ENCODE peak calls at places on chromosomes 3 and 15, in six cellular contexts. One of them, this sample, is unnamed.

GRCh38 chr15:32676095-32676643 is 34.7 kb downstream of the SCG5 start:
- DNase-seq in activated B cell treated with CpG ODN at 0.5 μM for 24 hours: no peak
- DNase-seq in fibroblast of pulmonary artery: no peak
- DNase-seq in right cardiac atrium: no peak
- DNase-seq in activated naive CD8-positive, alpha-beta T cell treated with anti-CD3 and anti-CD28 coated beads, Interleukin-2, amount 50 U/mL, for 24 hours: no peak
- DNase-seq in fibroblast of villous mesenchyme: no peak
- DNase-seq in this sample: no peak

GRCh38 chr3:190286014-190286413 is 36.2 kb downstream of the CLDN1 start:
- DNase-seq in activated B cell treated with CpG ODN at 0.5 μM for 24 hours: no peak
- DNase-seq in fibroblast of pulmonary artery: no peak
- DNase-seq in right cardiac atrium: no peak
- DNase-seq in activated naive CD8-positive, alpha-beta T cell treated with anti-CD3 and anti-CD28 coated beads, Interleukin-2, amount 50 U/mL, for 24 hours: no peak
- DNase-seq in fibroblast of villous mesenchyme: no peak
- DNase-seq in this sample: no peak

GRCh38 chr3:177574232-177574856 is 377.1 kb upstream of the TBL1XR1 start:
- DNase-seq in activated B cell treated with CpG ODN at 0.5 μM for 24 hours: no peak
- DNase-seq in fibroblast of pulmonary artery: peak
- DNase-seq in right cardiac atrium: peak
- DNase-seq in activated naive CD8-positive, alpha-beta T cell treated with anti-CD3 and anti-CD28 coated beads, Interleukin-2, amount 50 U/mL, for 24 hours: no peak
- DNase-seq in fibroblast of villous mesenchyme: peak
- DNase-seq in this sample: peak

GRCh38 chr3:32569540-32570425 is 875 bp downstream of the DYNC1LI1 start:
- DNase-seq in activated B cell treated with CpG ODN at 0.5 μM for 24 hours: peak
- DNase-seq in fibroblast of pulmonary artery: peak
- DNase-seq in right cardiac atrium: peak
- DNase-seq in activated naive CD8-positive, alpha-beta T cell treated with anti-CD3 and anti-CD28 coated beads, Interleukin-2, amount 50 U/mL, for 24 hours: peak
- DNase-seq in fibroblast of villous mesenchyme: peak
- DNase-seq in this sample: peak

GRCh38 chr3:168693870-168694269 is 598.1 kb upstream of the GOLIM4 start:
- DNase-seq in activated B cell treated with CpG ODN at 0.5 μM for 24 hours: no peak
- DNase-seq in fibroblast of pulmonary artery: no peak
- DNase-seq in right cardiac atrium: no peak
- DNase-seq in activated naive CD8-positive, alpha-beta T cell treated with anti-CD3 and anti-CD28 coated beads, Interleukin-2, amount 50 U/mL, for 24 hours: no peak
- DNase-seq in fibroblast of villous mesenchyme: no peak
- DNase-seq in this sample: no peak

GRCh38 chr3:191120447-191121304 is 78.4 kb upstream of the OSTN start:
- DNase-seq in activated B cell treated with CpG ODN at 0.5 μM for 24 hours: no peak
- DNase-seq in fibroblast of pulmonary artery: no peak
- DNase-seq in right cardiac atrium: no peak
- DNase-seq in activated naive CD8-positive, alpha-beta T cell treated with anti-CD3 and anti-CD28 coated beads, Interleukin-2, amount 50 U/mL, for 24 hours: no peak
- DNase-seq in fibroblast of villous mesenchyme: no peak
- DNase-seq in this sample: peak

GRCh38 chr15:58524247-58524646 is 92.5 kb downstream of the LIPC start:
- DNase-seq in activated B cell treated with CpG ODN at 0.5 μM for 24 hours: no peak
- DNase-seq in fibroblast of pulmonary artery: peak
- DNase-seq in right cardiac atrium: no peak
- DNase-seq in activated naive CD8-positive, alpha-beta T cell treated with anti-CD3 and anti-CD28 coated beads, Interleukin-2, amount 50 U/mL, for 24 hours: no peak
- DNase-seq in fibroblast of villous mesenchyme: no peak
- DNase-seq in this sample: no peak

GRCh38 chr3:111913163-111913763 is 54.2 kb downstream of the PHLDB2 start:
- DNase-seq in activated B cell treated with CpG ODN at 0.5 μM for 24 hours: no peak
- DNase-seq in fibroblast of pulmonary artery: no peak
- DNase-seq in right cardiac atrium: no peak
- DNase-seq in activated naive CD8-positive, alpha-beta T cell treated with anti-CD3 and anti-CD28 coated beads, Interleukin-2, amount 50 U/mL, for 24 hours: no peak
- DNase-seq in fibroblast of villous mesenchyme: no peak
- DNase-seq in this sample: no peak

GRCh38 chr3:197083486-197083885 is 53.9 kb upstream of the MELTF start:
- DNase-seq in activated B cell treated with CpG ODN at 0.5 μM for 24 hours: no peak
- DNase-seq in fibroblast of pulmonary artery: peak
- DNase-seq in right cardiac atrium: no peak
- DNase-seq in activated naive CD8-positive, alpha-beta T cell treated with anti-CD3 and anti-CD28 coated beads, Interleukin-2, amount 50 U/mL, for 24 hours: peak
- DNase-seq in fibroblast of villous mesenchyme: peak
- DNase-seq in this sample: peak

GRCh38 chr15:92082217-92082843 is 228.8 kb downstream of the SLCO3A1 start:
- DNase-seq in activated B cell treated with CpG ODN at 0.5 μM for 24 hours: no peak
- DNase-seq in fibroblast of pulmonary artery: peak
- DNase-seq in right cardiac atrium: peak
- DNase-seq in activated naive CD8-positive, alpha-beta T cell treated with anti-CD3 and anti-CD28 coated beads, Interleukin-2, amount 50 U/mL, for 24 hours: peak
- DNase-seq in fibroblast of villous mesenchyme: peak
- DNase-seq in this sample: peak

GRCh38 chr3:29268651-29269050 is 12.2 kb upstream of the RBMS3 start:
- DNase-seq in activated B cell treated with CpG ODN at 0.5 μM for 24 hours: no peak
- DNase-seq in fibroblast of pulmonary artery: no peak
- DNase-seq in right cardiac atrium: no peak
- DNase-seq in activated naive CD8-positive, alpha-beta T cell treated with anti-CD3 and anti-CD28 coated beads, Interleukin-2, amount 50 U/mL, for 24 hours: no peak
- DNase-seq in fibroblast of villous mesenchyme: no peak
- DNase-seq in this sample: no peak

GRCh38 chr3:159169828-159170227 is 368.0 kb downstream of the MFSD1 start:
- DNase-seq in activated B cell treated with CpG ODN at 0.5 μM for 24 hours: no peak
- DNase-seq in fibroblast of pulmonary artery: peak
- DNase-seq in right cardiac atrium: no peak
- DNase-seq in activated naive CD8-positive, alpha-beta T cell treated with anti-CD3 and anti-CD28 coated beads, Interleukin-2, amount 50 U/mL, for 24 hours: no peak
- DNase-seq in fibroblast of villous mesenchyme: peak
- DNase-seq in this sample: peak

GRCh38 chr3:73572371-73572770 is 52.4 kb downstream of the PDZRN3 start:
- DNase-seq in activated B cell treated with CpG ODN at 0.5 μM for 24 hours: no peak
- DNase-seq in fibroblast of pulmonary artery: no peak
- DNase-seq in right cardiac atrium: no peak
- DNase-seq in activated naive CD8-positive, alpha-beta T cell treated with anti-CD3 and anti-CD28 coated beads, Interleukin-2, amount 50 U/mL, for 24 hours: no peak
- DNase-seq in fibroblast of villous mesenchyme: no peak
- DNase-seq in this sample: no peak

GRCh38 chr3:195204360-195205166 is 66.4 kb downstream of the XXYLT1 start:
- DNase-seq in activated B cell treated with CpG ODN at 0.5 μM for 24 hours: no peak
- DNase-seq in fibroblast of pulmonary artery: peak
- DNase-seq in right cardiac atrium: no peak
- DNase-seq in activated naive CD8-positive, alpha-beta T cell treated with anti-CD3 and anti-CD28 coated beads, Interleukin-2, amount 50 U/mL, for 24 hours: no peak
- DNase-seq in fibroblast of villous mesenchyme: no peak
- DNase-seq in this sample: peak

GRCh38 chr3:9918261-9919038 is 1.6 kb downstream of the IL17RC start:
- DNase-seq in activated B cell treated with CpG ODN at 0.5 μM for 24 hours: no peak
- DNase-seq in fibroblast of pulmonary artery: no peak
- DNase-seq in right cardiac atrium: peak
- DNase-seq in activated naive CD8-positive, alpha-beta T cell treated with anti-CD3 and anti-CD28 coated beads, Interleukin-2, amount 50 U/mL, for 24 hours: no peak
- DNase-seq in fibroblast of villous mesenchyme: no peak
- DNase-seq in this sample: no peak

This sample was measured in fibroblast of lung.